ENCODE peak calls at places on chromosomes 6 and 20, in ten cellular contexts. R, V, Q, Z, W, S, K, N, P and D are unnamed samples.

GRCh38 chr6:35237466-35237865 is 22.1 kb upstream of the ZNF76 start:
- DNase-seq in R (no peak), V (no peak), Q (no peak), Z (no peak), W (no peak), S (no peak), K (no peak), N (no peak), P (no peak), D (no peak)

GRCh38 chr6:100565439-100566104 is 100.9 kb upstream of the SIM1 start:
- DNase-seq in R (no peak), V (no peak), Q (no peak), Z (no peak), W (no peak), S (no peak), K (no peak), N (no peak), P (no peak), D (no peak)

GRCh38 chr20:20972490-20972889 is 133.7 kb downstream of the LINC00237 start:
- DNase-seq in R (no peak), V (no peak), Q (no peak), Z (no peak), W (no peak), S (no peak), K (no peak), N (no peak), P (no peak), D (no peak)

GRCh38 chr20:24610341-24611115 is 141.1 kb downstream of the SYNDIG1 start:
- DNase-seq in R (peak; percentile 27), V (no peak), Q (no peak), Z (no peak), W (no peak), S (peak; percentile 36), K (no peak), N (no peak), P (no peak), D (no peak)

GRCh38 chr6:36130672-36131516 is 581 bp downstream of the MAPK13 start:
- DNase-seq in R (peak; percentile 69), V (peak; percentile 59), Q (no peak), Z (peak; percentile 89), W (peak; percentile 62), S (no peak), K (peak; percentile 21), N (peak; percentile 17), P (no peak), D (peak; percentile 85)

GRCh38 chr6:4405609-4406212 is 270.3 kb upstream of the ECI2 start:
- DNase-seq in R (no peak), V (no peak), Q (no peak), Z (no peak), W (peak; percentile 55), S (no peak), K (no peak), N (no peak), P (no peak), D (no peak)

GRCh38 chr6:166046232-166046631 is 121.4 kb downstream of the TBXT start:
- DNase-seq in R (no peak), V (peak; percentile 86), Q (no peak), Z (no peak), W (no peak), S (no peak), K (no peak), N (peak; percentile 91), P (no peak), D (no peak)

GRCh38 chr6:13487122-13488014 is at the start of gene GFOD1:
- DNase-seq in R (peak; percentile 83), V (peak; percentile 92), Q (peak; percentile 90), Z (peak; percentile 95), W (peak; percentile 93), S (peak; percentile 73), K (peak; percentile 52), N (peak; percentile 78), P (peak; percentile 87), D (peak; percentile 95)

GRCh38 chr6:131631625-131632284 is 3.7 kb upstream of the MED23 start:
- DNase-seq in R (no peak), V (no peak), Q (no peak), Z (no peak), W (no peak), S (no peak), K (no peak), N (no peak), P (no peak), D (no peak)

GRCh38 chr20:63036266-63036665 is 29.5 kb upstream of the BHLHE23 start:
- DNase-seq in R (no peak), V (no peak), Q (no peak), Z (no peak), W (no peak), S (no peak), K (no peak), N (no peak), P (no peak), D (no peak)

GRCh38 chr20:64140956-64141355 is 23.3 kb upstream of the MYT1 start:
- DNase-seq in R (no peak), V (no peak), Q (no peak), Z (peak; percentile 43), W (no peak), S (no peak), K (no peak), N (no peak), P (no peak), D (no peak)

GRCh38 chr20:25036331-25036936 is 21.5 kb downstream of the ACSS1 start:
- DNase-seq in R (no peak), V (no peak), Q (no peak), Z (no peak), W (no peak), S (no peak), K (no peak), N (no peak), P (no peak), D (no peak)

GRCh38 chr6:154197176-154197850 is 158.3 kb downstream of the OPRM1 start:
- DNase-seq in R (no peak), V (peak; percentile 33), Q (no peak), Z (no peak), W (no peak), S (no peak), K (no peak), N (peak; percentile 59), P (no peak), D (no peak)

GRCh38 chr20:55745840-55746239 is 259.5 kb downstream of the CBLN4 start:
- DNase-seq in R (no peak), V (no peak), Q (no peak), Z (no peak), W (no peak), S (no peak), K (no peak), N (no peak), P (no peak), D (no peak)

GRCh38 chr20:24837721-24838456 is 111.2 kb upstream of the CST7 start:
- DNase-seq in R (no peak), V (peak; percentile 12), Q (no peak), Z (no peak), W (peak; percentile 5), S (no peak), K (no peak), N (no peak), P (no peak), D (peak; percentile 0)

GRCh38 chr6:141726158-141726557 is 406.6 kb upstream of the GJE1 start:
- DNase-seq in R (no peak), V (no peak), Q (no peak), Z (no peak), W (no peak), S (no peak), K (no peak), N (no peak), P (no peak), D (no peak)

GRCh38 chr6:139641412-139641811 is 267.0 kb upstream of the CITED2 start:
- DNase-seq in R (no peak), V (no peak), Q (no peak), Z (no peak), W (no peak), S (no peak), K (no peak), N (no peak), P (no peak), D (no peak)

GRCh38 chr6:14601490-14601889 is 483.9 kb downstream of the CD83 start:
- DNase-seq in R (peak; percentile 91), V (no peak), Q (no peak), Z (no peak), W (no peak), S (no peak), K (no peak), N (no peak), P (no peak), D (no peak)

GRCh38 chr6:144153260-144153659 is 2.9 kb downstream of the STX11 start:
- DNase-seq in R (no peak), V (no peak), Q (no peak), Z (no peak), W (no peak), S (no peak), K (no peak), N (no peak), P (no peak), D (no peak)

GRCh38 chr6:89026151-89026550 is 54.4 kb upstream of the PNRC1 start:
- DNase-seq in R (no peak), V (no peak), Q (no peak), Z (no peak), W (no peak), S (no peak), K (no peak), N (no peak), P (no peak), D (no peak)

GRCh38 chr6:111159628-111160027 is 72.3 kb downstream of the SLC16A10 start:
- DNase-seq in R (no peak), V (no peak), Q (no peak), Z (no peak), W (no peak), S (no peak), K (no peak), N (no peak), P (no peak), D (no peak)

GRCh38 chr6:87436435-87436834 is 28.7 kb downstream of the CFAP206 start:
- DNase-seq in R (no peak), V (peak; percentile 77), Q (peak; percentile 42), Z (no peak), W (peak; percentile 77), S (no peak), K (peak; percentile 25), N (peak; percentile 67), P (no peak), D (no peak)

GRCh38 chr20:46631212-46631869 is 19.9 kb downstream of the SLC13A3 start:
- DNase-seq in R (no peak), V (peak; percentile 57), Q (no peak), Z (peak; percentile 79), W (no peak), S (peak; percentile 23), K (no peak), N (peak; percentile 59), P (no peak), D (no peak)